ENCODE peak calls at places on chromosomes 4 and X, in nine cellular contexts. One of them, this sample, is unnamed.
A peak's percentile ranks its signal among the peaks of the same experiment; 100 is the strongest.

GRCh38 chr4:85512446-85513205 is 37.7 kb downstream of the ARHGAP24 start:
- DNase-seq in psoas muscle: no peak
- DNase-seq in mammary epithelial cell: no peak
- DNase-seq in AG04450: no peak
- DNase-seq in suprapubic skin: no peak
- DNase-seq in HFF-Myc: no peak
- DNase-seq in A673: no peak
- DNase-seq in heart left ventricle: no peak
- DNase-seq in AG10803: no peak
- DNase-seq in this sample: no peak

GRCh38 chr4:169270156-169270809 is 473 bp downstream of the SH3RF1 start:
- DNase-seq in psoas muscle: peak; percentile 71
- DNase-seq in mammary epithelial cell: peak; percentile 71
- DNase-seq in AG04450: no peak
- DNase-seq in suprapubic skin: no peak
- DNase-seq in HFF-Myc: no peak
- DNase-seq in A673: peak; percentile 82
- DNase-seq in heart left ventricle: peak; percentile 70
- DNase-seq in AG10803: peak; percentile 52
- DNase-seq in this sample: peak; percentile 54

GRCh38 chr4:80362578-80363181 is 27.1 kb downstream of the CFAP299 start:
- DNase-seq in psoas muscle: no peak
- DNase-seq in mammary epithelial cell: peak; percentile 23
- DNase-seq in AG04450: no peak
- DNase-seq in suprapubic skin: no peak
- DNase-seq in HFF-Myc: no peak
- DNase-seq in A673: peak; percentile 29
- DNase-seq in heart left ventricle: no peak
- DNase-seq in AG10803: peak; percentile 45
- DNase-seq in this sample: peak; percentile 66

GRCh38 chr4:98482503-98482846 is 175.9 kb downstream of the TSPAN5 start:
- DNase-seq in psoas muscle: no peak
- DNase-seq in mammary epithelial cell: no peak
- DNase-seq in AG04450: no peak
- DNase-seq in suprapubic skin: no peak
- DNase-seq in HFF-Myc: no peak
- DNase-seq in A673: no peak
- DNase-seq in heart left ventricle: no peak
- DNase-seq in AG10803: no peak
- DNase-seq in this sample: no peak

GRCh38 chrX:76148011-76148665 is 24.7 kb upstream of the PBDC1 start:
- DNase-seq in psoas muscle: no peak
- DNase-seq in mammary epithelial cell: peak; percentile 53
- DNase-seq in AG04450: no peak
- DNase-seq in suprapubic skin: no peak
- DNase-seq in HFF-Myc: no peak
- DNase-seq in A673: peak; percentile 3
- DNase-seq in heart left ventricle: no peak
- DNase-seq in AG10803: peak; percentile 53
- DNase-seq in this sample: no peak

GRCh38 chr4:188408244-188409067 is 269.2 kb downstream of the TRIML1 start:
- DNase-seq in psoas muscle: no peak
- DNase-seq in mammary epithelial cell: peak; percentile 56
- DNase-seq in AG04450: no peak
- DNase-seq in suprapubic skin: no peak
- DNase-seq in HFF-Myc: no peak
- DNase-seq in A673: no peak
- DNase-seq in heart left ventricle: no peak
- DNase-seq in AG10803: peak; percentile 65
- DNase-seq in this sample: no peak

GRCh38 chr4:126977306-126977705 is 655.5 kb upstream of the INTU start:
- DNase-seq in psoas muscle: no peak
- DNase-seq in mammary epithelial cell: no peak
- DNase-seq in AG04450: no peak
- DNase-seq in suprapubic skin: no peak
- DNase-seq in HFF-Myc: no peak
- DNase-seq in A673: no peak
- DNase-seq in heart left ventricle: no peak
- DNase-seq in AG10803: no peak
- DNase-seq in this sample: no peak

GRCh38 chr4:147768113-147768512 is 36.2 kb downstream of the ARHGAP10 start:
- DNase-seq in psoas muscle: no peak
- DNase-seq in mammary epithelial cell: peak; percentile 62
- DNase-seq in AG04450: no peak
- DNase-seq in suprapubic skin: no peak
- DNase-seq in HFF-Myc: no peak
- DNase-seq in A673: peak; percentile 89
- DNase-seq in heart left ventricle: no peak
- DNase-seq in AG10803: peak; percentile 65
- DNase-seq in this sample: peak; percentile 57

GRCh38 chr4:134337584-134337983 is 136.0 kb upstream of the PABPC4L start:
- DNase-seq in psoas muscle: no peak
- DNase-seq in mammary epithelial cell: no peak
- DNase-seq in AG04450: no peak
- DNase-seq in suprapubic skin: no peak
- DNase-seq in HFF-Myc: no peak
- DNase-seq in A673: no peak
- DNase-seq in heart left ventricle: no peak
- DNase-seq in AG10803: no peak
- DNase-seq in this sample: no peak

GRCh38 chrX:12970691-12971202 is 4.2 kb upstream of the TMSB4X start:
- DNase-seq in psoas muscle: no peak
- DNase-seq in mammary epithelial cell: no peak
- DNase-seq in AG04450: no peak
- DNase-seq in suprapubic skin: no peak
- DNase-seq in HFF-Myc: no peak
- DNase-seq in A673: peak; percentile 73
- DNase-seq in heart left ventricle: no peak
- DNase-seq in AG10803: peak; percentile 67
- DNase-seq in this sample: no peak

GRCh38 chrX:87702795-87703194 is 185.2 kb downstream of the KLHL4 start:
- DNase-seq in psoas muscle: no peak
- DNase-seq in mammary epithelial cell: no peak
- DNase-seq in AG04450: no peak
- DNase-seq in suprapubic skin: no peak
- DNase-seq in HFF-Myc: no peak
- DNase-seq in A673: no peak
- DNase-seq in heart left ventricle: no peak
- DNase-seq in AG10803: no peak
- DNase-seq in this sample: peak; percentile 23

GRCh38 chr4:122285285-122285684 is 93.5 kb upstream of the ADAD1 start:
- DNase-seq in psoas muscle: no peak
- DNase-seq in mammary epithelial cell: peak; percentile 3
- DNase-seq in AG04450: no peak
- DNase-seq in suprapubic skin: no peak
- DNase-seq in HFF-Myc: no peak
- DNase-seq in A673: no peak
- DNase-seq in heart left ventricle: no peak
- DNase-seq in AG10803: peak; percentile 3
- DNase-seq in this sample: peak; percentile 11

GRCh38 chr4:57504139-57504538 is 394.0 kb upstream of the IGFBP7 start:
- DNase-seq in psoas muscle: no peak
- DNase-seq in mammary epithelial cell: no peak
- DNase-seq in AG04450: no peak
- DNase-seq in suprapubic skin: no peak
- DNase-seq in HFF-Myc: no peak
- DNase-seq in A673: no peak
- DNase-seq in heart left ventricle: no peak
- DNase-seq in AG10803: no peak
- DNase-seq in this sample: no peak

GRCh38 chr4:37524267-37524666 is 161.9 kb downstream of the RELL1 start:
- DNase-seq in psoas muscle: no peak
- DNase-seq in mammary epithelial cell: no peak
- DNase-seq in AG04450: no peak
- DNase-seq in suprapubic skin: no peak
- DNase-seq in HFF-Myc: no peak
- DNase-seq in A673: no peak
- DNase-seq in heart left ventricle: no peak
- DNase-seq in AG10803: no peak
- DNase-seq in this sample: no peak

GRCh38 chr4:174707277-174707676 is 121.8 kb downstream of the GLRA3 start:
- DNase-seq in psoas muscle: no peak
- DNase-seq in mammary epithelial cell: no peak
- DNase-seq in AG04450: no peak
- DNase-seq in suprapubic skin: no peak
- DNase-seq in HFF-Myc: no peak
- DNase-seq in A673: no peak
- DNase-seq in heart left ventricle: no peak
- DNase-seq in AG10803: no peak
- DNase-seq in this sample: no peak

GRCh38 chrX:25721564-25721963 is 416.6 kb upstream of the MAGEB18 start:
- DNase-seq in psoas muscle: no peak
- DNase-seq in mammary epithelial cell: no peak
- DNase-seq in AG04450: no peak
- DNase-seq in suprapubic skin: no peak
- DNase-seq in HFF-Myc: no peak
- DNase-seq in A673: peak; percentile 39
- DNase-seq in heart left ventricle: no peak
- DNase-seq in AG10803: peak; percentile 0
- DNase-seq in this sample: peak; percentile 27

GRCh38 chr4:70734168-70734954 is 12.6 kb downstream of the RUFY3 start:
- DNase-seq in psoas muscle: no peak
- DNase-seq in mammary epithelial cell: peak; percentile 67
- DNase-seq in AG04450: no peak
- DNase-seq in suprapubic skin: no peak
- DNase-seq in HFF-Myc: no peak
- DNase-seq in A673: peak; percentile 27
- DNase-seq in heart left ventricle: no peak
- DNase-seq in AG10803: peak; percentile 54
- DNase-seq in this sample: peak; percentile 60

GRCh38 chrX:149370097-149370496 is 135.0 kb downstream of the IDS start:
- DNase-seq in psoas muscle: no peak
- DNase-seq in mammary epithelial cell: no peak
- DNase-seq in AG04450: no peak
- DNase-seq in suprapubic skin: no peak
- DNase-seq in HFF-Myc: no peak
- DNase-seq in A673: no peak
- DNase-seq in heart left ventricle: no peak
- DNase-seq in AG10803: peak; percentile 35
- DNase-seq in this sample: no peak

GRCh38 chr4:185317880-185318279 is 77.8 kb downstream of the LRP2BP start:
- DNase-seq in psoas muscle: no peak
- DNase-seq in mammary epithelial cell: no peak
- DNase-seq in AG04450: no peak
- DNase-seq in suprapubic skin: no peak
- DNase-seq in HFF-Myc: no peak
- DNase-seq in A673: no peak
- DNase-seq in heart left ventricle: no peak
- DNase-seq in AG10803: no peak
- DNase-seq in this sample: no peak

GRCh38 chr4:125283702-125284279 is 31.0 kb upstream of the FAT4 start:
- DNase-seq in psoas muscle: no peak
- DNase-seq in mammary epithelial cell: peak; percentile 12
- DNase-seq in AG04450: no peak
- DNase-seq in suprapubic skin: no peak
- DNase-seq in HFF-Myc: no peak
- DNase-seq in A673: peak; percentile 46
- DNase-seq in heart left ventricle: no peak
- DNase-seq in AG10803: peak; percentile 46
- DNase-seq in this sample: peak; percentile 57
- TF ChIP-seq CTCF in psoas muscle: peak; percentile 57
- TF ChIP-seq CTCF in mammary epithelial cell: peak; percentile 26
- TF ChIP-seq CTCF in AG04450: peak; percentile 51
- TF ChIP-seq CTCF in suprapubic skin: peak; percentile 35
- TF ChIP-seq CTCF in HFF-Myc: peak; percentile 28
- TF ChIP-seq CTCF in A673: peak; percentile 69
- TF ChIP-seq CTCF in heart left ventricle: peak; percentile 46
- TF ChIP-seq CTCF in AG10803: peak; percentile 59
- TF ChIP-seq CTCF in this sample: peak; percentile 60

GRCh38 chrX:153649178-153649914 is 2.3 kb downstream of the DUSP9 start:
- DNase-seq in psoas muscle: no peak
- DNase-seq in mammary epithelial cell: no peak
- DNase-seq in AG04450: no peak
- DNase-seq in suprapubic skin: peak; percentile 26
- DNase-seq in HFF-Myc: no peak
- DNase-seq in A673: peak; percentile 25
- DNase-seq in heart left ventricle: no peak
- DNase-seq in AG10803: no peak
- DNase-seq in this sample: peak; percentile 43
- TF ChIP-seq CTCF in psoas muscle: peak; percentile 19
- TF ChIP-seq CTCF in mammary epithelial cell: no peak
- TF ChIP-seq CTCF in AG04450: peak; percentile 7
- TF ChIP-seq CTCF in suprapubic skin: peak; percentile 6
- TF ChIP-seq CTCF in HFF-Myc: no peak
- TF ChIP-seq CTCF in A673: peak; percentile 41
- TF ChIP-seq CTCF in heart left ventricle: peak; percentile 29
- TF ChIP-seq CTCF in AG10803: peak; percentile 32
- TF ChIP-seq CTCF in this sample: peak; percentile 26

DNA sequence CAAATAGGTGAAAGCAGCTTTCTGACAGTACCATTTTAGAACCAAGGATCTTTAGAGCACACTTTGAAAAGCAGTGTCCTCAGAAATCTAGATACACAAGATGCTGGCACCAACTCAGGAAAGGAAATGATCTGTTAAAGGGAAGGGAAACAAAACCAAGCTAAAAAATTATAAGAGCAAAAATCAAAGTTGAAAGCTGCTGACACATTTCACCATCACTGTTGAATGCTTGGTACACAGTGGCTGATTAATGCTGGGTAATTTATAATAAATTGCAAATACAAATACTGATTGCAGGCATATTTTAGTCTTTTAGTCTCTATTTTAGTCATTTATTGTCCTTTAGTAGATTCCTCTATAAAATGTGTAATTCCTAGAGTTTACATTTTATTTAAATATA is 1540.1 kb upstream of the PCDH10 start:
- DNase-seq in psoas muscle: no peak
- DNase-seq in mammary epithelial cell: no peak
- DNase-seq in AG04450: no peak
- DNase-seq in suprapubic skin: no peak
- DNase-seq in HFF-Myc: no peak
- DNase-seq in A673: no peak
- DNase-seq in heart left ventricle: no peak
- DNase-seq in AG10803: no peak
- DNase-seq in this sample: no peak
- TF ChIP-seq CTCF in psoas muscle: no peak
- TF ChIP-seq CTCF in mammary epithelial cell: no peak
- TF ChIP-seq CTCF in AG04450: no peak
- TF ChIP-seq CTCF in suprapubic skin: no peak
- TF ChIP-seq CTCF in HFF-Myc: no peak
- TF ChIP-seq CTCF in A673: no peak
- TF ChIP-seq CTCF in heart left ventricle: no peak
- TF ChIP-seq CTCF in AG10803: no peak
- TF ChIP-seq CTCF in this sample: no peak

DNA sequence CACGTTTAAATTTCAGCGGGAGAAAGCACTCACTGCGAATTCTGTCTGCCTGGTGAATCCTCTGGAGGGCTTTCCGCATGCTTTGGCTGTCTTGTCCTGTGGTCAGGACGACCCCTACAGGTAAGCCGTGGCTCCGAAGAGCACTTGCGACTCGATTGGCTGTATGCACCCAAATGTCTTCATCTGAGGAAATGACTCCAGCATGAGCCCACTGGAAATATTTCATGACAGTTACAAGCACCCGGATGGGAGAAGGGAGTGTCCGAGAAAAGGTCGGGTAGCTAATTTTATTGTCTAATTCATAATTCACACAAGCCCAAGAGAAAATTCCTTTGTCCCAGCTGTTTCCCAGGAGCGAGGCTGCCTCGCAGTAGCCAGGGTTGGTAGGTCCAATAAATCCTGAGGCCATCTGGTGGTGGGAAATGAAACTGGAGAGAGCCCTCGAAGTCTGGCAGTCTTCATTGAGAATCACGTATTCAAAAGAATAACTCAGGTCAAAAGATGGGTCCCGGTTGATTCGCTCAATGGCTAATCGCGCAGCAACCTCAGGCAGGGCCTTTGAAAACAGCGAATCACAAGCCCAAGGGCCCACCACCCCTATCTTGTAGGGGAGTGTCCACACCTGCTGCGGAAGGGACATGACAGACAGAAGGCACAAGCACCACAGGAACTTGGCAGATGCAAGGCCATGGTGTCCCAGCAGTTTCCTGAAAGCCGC is 6.6 kb downstream of the GUCY2F start:
- DNase-seq in psoas muscle: no peak
- DNase-seq in mammary epithelial cell: peak; percentile 27
- DNase-seq in AG04450: peak; percentile 2
- DNase-seq in suprapubic skin: no peak
- DNase-seq in HFF-Myc: no peak
- DNase-seq in A673: peak; percentile 78
- DNase-seq in heart left ventricle: peak; percentile 9
- DNase-seq in AG10803: peak; percentile 37
- DNase-seq in this sample: peak; percentile 54
- TF ChIP-seq CTCF in psoas muscle: peak; percentile 50
- TF ChIP-seq CTCF in mammary epithelial cell: peak; percentile 38
- TF ChIP-seq CTCF in AG04450: peak; percentile 60
- TF ChIP-seq CTCF in suprapubic skin: peak; percentile 41
- TF ChIP-seq CTCF in HFF-Myc: peak; percentile 32
- TF ChIP-seq CTCF in A673: peak; percentile 72
- TF ChIP-seq CTCF in heart left ventricle: peak; percentile 47
- TF ChIP-seq CTCF in AG10803: peak; percentile 52
- TF ChIP-seq CTCF in this sample: peak; percentile 19

This sample was measured in MCF 10A.